ENCODE peak calls at places on chromosomes 16 and 17, in five cellular contexts. W is naive thymus-derived CD4-positive, alpha-beta T cell; L is heart right ventricle; M is small intestine; T is neural progenitor cell. X is an unnamed sample.

GRCh38 chr17:6528557-6528956 is 27.8 kb downstream of the PITPNM3 start:
- DNase-seq in L (no peak), T (no peak), M (no peak), W (no peak), X (no peak)

GRCh38 chr16:2912330-2913199 is 834 bp downstream of the FLYWCH1 start:
- DNase-seq in T (peak; percentile 58), M (peak; percentile 29), W (peak; percentile 25), L (peak; percentile 27), X (no peak)

GRCh38 chr16:3161235-3162018 is 26.6 kb upstream of the OR1F1 start:
- DNase-seq in T (no peak), M (peak; percentile 40), L (no peak), W (no peak), X (no peak)

GRCh38 chr16:26666486-26666885 is 400.2 kb upstream of the C16orf82 start:
- DNase-seq in L (no peak), T (no peak), W (no peak), M (no peak), X (no peak)

GRCh38 chr17:27596571-27597187 is 34.3 kb upstream of the LGALS9 start:
- DNase-seq in M (no peak), L (no peak), T (no peak), W (no peak), X (no peak)

GRCh38 chr17:14935139-14935538 is 330.0 kb downstream of the PMP22 start:
- DNase-seq in T (no peak), W (no peak), L (no peak), M (no peak), X (no peak)

GRCh38 chr16:560701-561412 is 663 bp downstream of the PRR35 start:
- DNase-seq in M (no peak), W (no peak), L (no peak), T (no peak), X (no peak)

GRCh38 chr17:42179911-42180410 is 981 bp downstream of the KCNH4 start:
- DNase-seq in W (no peak), M (peak; percentile 27), T (peak; percentile 90), L (peak; percentile 60), X (peak; percentile 16)

GRCh38 chr17:6374761-6375312 is 60.1 kb downstream of the AIPL1 start:
- DNase-seq in T (peak; percentile 67), L (no peak), W (no peak), M (no peak), X (no peak)

GRCh38 chr17:16872836-16873653 is 98.9 kb downstream of the TNFRSF13B start:
- DNase-seq in W (no peak), M (peak; percentile 42), L (no peak), T (peak; percentile 71), X (no peak)

GRCh38 chr17:15942207-15942833 is 2.6 kb upstream of the ADORA2B start:
- DNase-seq in T (no peak), L (no peak), M (no peak), W (no peak), X (no peak)

GRCh38 chr17:8382052-8382879 is 727 bp downstream of the RPL26 start:
- DNase-seq in T (peak; percentile 31), M (no peak), L (no peak), W (no peak), X (no peak)

GRCh38 chr17:2749784-2750181 is 331 bp upstream of the CCDC92B start:
- DNase-seq in L (peak; percentile 57), M (peak; percentile 71), W (peak; percentile 72), T (peak; percentile 95), X (peak; percentile 46)

DNA sequence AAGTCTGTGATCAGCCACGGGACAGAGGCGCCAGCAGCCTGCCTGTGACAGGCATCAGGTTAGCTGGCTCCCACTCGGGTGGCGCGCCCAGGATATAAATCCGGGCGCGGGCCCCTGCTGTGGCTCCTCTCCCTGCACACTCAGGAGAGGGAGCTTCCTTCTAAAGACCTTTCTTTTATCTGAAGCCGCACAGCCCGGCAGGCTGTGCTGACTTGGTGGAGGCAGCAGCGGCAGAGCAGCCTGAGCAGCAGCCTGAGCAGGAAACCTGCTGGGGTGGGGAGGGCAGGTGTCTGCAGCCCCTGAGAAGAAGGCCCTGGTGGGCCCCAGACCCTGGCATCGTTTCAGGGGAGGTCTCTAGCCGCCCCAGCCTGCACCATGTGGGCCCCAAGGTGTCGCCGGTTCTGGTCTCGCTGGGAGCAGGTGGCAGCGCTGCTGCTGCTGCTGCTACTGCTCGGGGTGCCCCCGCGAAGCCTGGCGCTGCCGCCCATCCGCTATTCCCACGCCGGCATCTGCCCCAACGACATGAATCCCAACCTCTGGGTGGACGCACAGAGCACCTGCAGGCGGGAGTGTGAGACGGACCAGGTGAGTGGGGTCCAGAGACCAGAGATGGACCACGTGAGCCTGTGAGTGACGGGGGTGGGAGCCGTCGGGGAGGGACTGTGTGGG is at the start of gene WFIKKN2:
- DNase-seq in M (peak; percentile 30), W (no peak), L (no peak), T (peak; percentile 48), X (no peak)
- H3K4me1 ChIP-seq in M (no peaks in the 10 kb centered on the region), W (no peaks in the 10 kb centered on the region), L (peaks cover 6% of the 10 kb centered on the region), T (peaks cover 35% of the 10 kb centered on the region), X (no peaks in the 10 kb centered on the region)

GRCh38 chr16:54296543-54296942 is 10.0 kb upstream of the IRX3 start:
- DNase-seq in M (no peak), W (no peak), L (no peak), T (no peak), X (no peak)
- H3K4me1 ChIP-seq in M (no peaks in the 10 kb centered on the region), W (no peaks in the 10 kb centered on the region), L (no peaks in the 10 kb centered on the region), T (peaks cover 2% of the 10 kb centered on the region), X (no peaks in the 10 kb centered on the region)

GRCh38 chr17:57939797-57940196 is 15.4 kb downstream of the CUEDC1 start:
- DNase-seq in L (no peak), W (no peak), M (peak; percentile 32), T (no peak), X (no peak)

GRCh38 chr17:57941384-57942370 is 13.5 kb downstream of the CUEDC1 start:
- DNase-seq in L (no peak), M (no peak), W (no peak), T (no peak), X (no peak)

GRCh38 chr17:57943140-57943539 is 12.1 kb downstream of the CUEDC1 start:
- DNase-seq in T (no peak), M (no peak), W (no peak), L (no peak), X (no peak)

GRCh38 chr17:57940217-57940616 is 15.0 kb downstream of the CUEDC1 start:
- DNase-seq in T (no peak), L (no peak), W (no peak), M (no peak), X (no peak)

GRCh38 chr17:57940653-57941329 is 14.4 kb downstream of the CUEDC1 start:
- DNase-seq in M (no peak), T (no peak), L (no peak), W (no peak), X (no peak)
- H3K4me1 ChIP-seq in M (peaks cover 16% of the 10 kb centered on the region), T (peaks cover 39% of the 10 kb centered on the region), L (peaks cover 77% of the 10 kb centered on the region), W (no peaks in the 10 kb centered on the region), X (peaks cover 29% of the 10 kb centered on the region)

DNA sequence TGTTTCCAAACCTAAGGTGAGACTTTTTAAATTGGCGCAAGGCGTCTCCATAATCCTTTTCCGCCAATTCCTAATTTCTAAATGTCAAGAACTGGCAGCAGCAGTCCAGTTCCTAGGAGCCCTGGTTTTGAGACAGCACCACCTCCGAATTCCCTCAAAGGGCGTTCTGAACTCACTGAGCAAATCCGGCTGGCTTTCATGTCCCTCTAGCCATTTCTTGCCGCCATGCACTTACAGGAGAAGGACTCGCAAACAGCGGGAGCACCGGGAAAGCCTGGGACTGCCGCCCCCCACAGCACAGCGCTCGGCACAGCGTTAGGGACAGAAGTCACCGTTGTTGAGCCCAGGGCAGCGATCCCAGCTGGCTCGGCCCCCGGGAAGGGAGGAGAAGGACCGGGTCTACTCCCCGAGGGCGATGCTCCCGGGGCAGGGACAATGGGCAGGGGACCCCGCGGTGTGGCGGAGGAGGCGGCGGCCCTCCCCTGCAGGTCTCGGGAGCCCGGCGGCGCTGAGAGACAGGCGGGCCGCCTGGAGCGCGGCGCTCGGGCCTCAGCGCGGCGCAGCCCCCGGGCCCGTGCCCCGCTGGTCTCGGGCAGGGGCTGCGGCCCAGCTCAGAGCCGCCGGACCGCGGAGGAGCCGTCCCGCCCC is 545 bp downstream of the ARHGAP17 start:
- DNase-seq in L (peak; percentile 61), M (peak; percentile 54), T (peak; percentile 77), W (peak; percentile 17), X (peak; percentile 33)
- H3K4me1 ChIP-seq in L (peaks cover 46% of the 10 kb centered on the region), M (peaks cover 21% of the 10 kb centered on the region), T (peaks cover 8% of the 10 kb centered on the region), W (peaks cover 50% of the 10 kb centered on the region), X (peaks cover 9% of the 10 kb centered on the region)